ENCODE peak calls at places on chromosomes 5 and 9, in seven cellular contexts. U is mesendoderm, S is neuronal stem cell, H is H9, M is IMR-90, N is H1, B is mesenchymal stem cell. D is an unnamed sample.

GRCh38 chr5:153496835-153497234 is 6.4 kb downstream of the GRIA1 start:
- DNase-seq in U (peak), M (peak), N (no peak), S (no peak), B (peak), H (no peak), D (peak)

GRCh38 chr9:130179508-130179907 is 7.3 kb downstream of the NCS1 start:
- DNase-seq in U (no peak), M (no peak), B (no peak), N (no peak), S (no peak), H (no peak), D (no peak)

GRCh38 chr9:134755221-134755907 is 113.8 kb downstream of the COL5A1 start:
- DNase-seq in M (no peak), H (no peak), S (no peak), B (no peak), U (no peak), N (no peak), D (no peak)

GRCh38 chr5:138954257-138955012 is 79.3 kb upstream of the LRRTM2 start:
- DNase-seq in U (peak), S (no peak), N (no peak), B (no peak), M (no peak), H (no peak), D (no peak)

GRCh38 chr9:128532581-128532980 is 19.8 kb upstream of the SPTAN1 start:
- DNase-seq in M (no peak), H (no peak), N (no peak), S (no peak), B (no peak), U (no peak), D (no peak)

GRCh38 chr5:64900618-64901017 is 131.9 kb downstream of the CWC27 start:
- DNase-seq in U (peak), S (no peak), M (peak), B (no peak), H (no peak), N (no peak), D (no peak)

GRCh38 chr9:116945817-116946216 is 258.7 kb downstream of the TRIM32 start:
- DNase-seq in B (no peak), S (no peak), H (no peak), U (no peak), N (no peak), M (no peak), D (no peak)

GRCh38 chr5:5374034-5374715 is 48.3 kb upstream of the ICE1 start:
- DNase-seq in B (peak), M (peak), H (no peak), S (no peak), N (no peak), U (no peak), D (no peak)

GRCh38 chr9:76297721-76298239 is 96.4 kb downstream of the RFK start:
- DNase-seq in U (no peak), M (peak), S (no peak), N (no peak), B (peak), H (no peak), D (no peak)

GRCh38 chr5:142145106-142145900 is 36.7 kb downstream of the NDFIP1 start:
- DNase-seq in U (peak), H (peak), N (peak), B (peak), M (peak), S (no peak), D (peak)

GRCh38 chr5:9196403-9197224 is 349.3 kb downstream of the SEMA5A start:
- DNase-seq in B (peak), N (no peak), H (no peak), S (peak), U (peak), M (peak), D (no peak)

GRCh38 chr5:172059661-172060100 is 53.2 kb upstream of the FBXW11 start:
- DNase-seq in U (peak), M (no peak), N (peak), S (no peak), B (peak), H (no peak), D (no peak)

GRCh38 chr9:108149346-108149745 is 659.8 kb upstream of the KLF4 start:
- DNase-seq in N (no peak), M (no peak), B (no peak), H (no peak), U (no peak), S (no peak), D (no peak)

GRCh38 chr5:39761199-39761580 is 336.4 kb upstream of the DAB2 start:
- DNase-seq in B (no peak), H (no peak), S (no peak), U (no peak), M (no peak), N (no peak), D (no peak)

GRCh38 chr5:178982941-178983340 is 12.2 kb downstream of the GRM6 start:
- DNase-seq in H (no peak), B (no peak), U (no peak), S (no peak), N (no peak), M (no peak), D (no peak)

GRCh38 chr9:37564931-37565330 is 11.2 kb downstream of the FBXO10 start:
- DNase-seq in M (no peak), S (no peak), U (no peak), N (no peak), H (no peak), B (no peak), D (no peak)

GRCh38 chr9:35529156-35529823 is 39.4 kb downstream of the RUSC2 start:
- DNase-seq in N (no peak), B (no peak), M (no peak), S (no peak), H (no peak), U (no peak), D (peak)

GRCh38 chr5:42912184-42912766 is 100.6 kb upstream of the SELENOP start:
- DNase-seq in H (no peak), B (peak), N (no peak), M (peak), S (no peak), U (peak), D (no peak)

GRCh38 chr9:107488400-107489143 is 997 bp downstream of the KLF4 start:
- DNase-seq in B (peak), N (peak), M (peak), S (no peak), U (peak), H (peak), D (peak)

GRCh38 chr9:100623969-100624368 is 46.1 kb downstream of the CAVIN4 start:
- DNase-seq in U (no peak), M (no peak), B (no peak), H (no peak), N (no peak), S (no peak), D (no peak)

GRCh38 chr9:36211510-36211909 is 20.8 kb downstream of the CLTA start:
- DNase-seq in B (no peak), M (no peak), N (no peak), H (no peak), S (no peak), U (no peak), D (no peak)

GRCh38 chr5:11069041-11069440 is 308.0 kb upstream of the DAP start:
- DNase-seq in H (no peak), N (no peak), B (no peak), M (no peak), U (peak), S (no peak), D (no peak)

GRCh38 chr5:78361226-78361993 is 993 bp downstream of the SCAMP1 start:
- DNase-seq in N (no peak), H (no peak), B (peak), M (peak), S (no peak), U (peak), D (peak)

GRCh38 chr9:3809724-3810123 is 283.9 kb upstream of the RFX3 start:
- DNase-seq in H (no peak), S (no peak), U (no peak), M (peak), B (no peak), N (no peak), D (no peak)

GRCh38 chr5:172765766-172766286 is 5.2 kb downstream of the DUSP1 start:
- DNase-seq in H (no peak), S (no peak), B (peak), U (no peak), M (peak), N (no peak), D (peak)

GRCh38 chr9:130444565-130445221 is at the start of gene ASS1:
- DNase-seq in B (no peak), N (peak), H (peak), M (no peak), U (peak), S (peak), D (peak)

GRCh38 chr9:33179298-33179697 is 12.2 kb upstream of the B4GALT1 start:
- DNase-seq in H (no peak), U (no peak), B (no peak), M (no peak), N (no peak), S (no peak), D (no peak)

GRCh38 chr5:141150215-141150992 is 547 bp downstream of the PCDHB6 start:
- DNase-seq in S (no peak), B (no peak), M (no peak), U (no peak), N (no peak), H (no peak), D (no peak)

GRCh38 chr5:77832938-77833337 is 56.8 kb upstream of the TBCA start:
- DNase-seq in M (no peak), H (no peak), N (no peak), B (no peak), S (no peak), U (no peak), D (no peak)

GRCh38 chr9:96599298-96599697 is 20.3 kb downstream of the CDC14B start:
- DNase-seq in H (no peak), N (no peak), B (no peak), M (peak), S (no peak), U (no peak), D (peak)

GRCh38 chr9:88425538-88425950 is 37.3 kb downstream of the SPIN1 start:
- DNase-seq in H (no peak), N (no peak), S (no peak), U (peak), B (peak), M (peak), D (peak)

GRCh38 chr5:56288880-56289601 is 55.9 kb upstream of the ANKRD55 start:
- DNase-seq in S (no peak), N (no peak), H (no peak), U (no peak), M (no peak), B (no peak), D (no peak)

GRCh38 chr5:36777105-36777757 is 99.3 kb upstream of the NIPBL start:
- DNase-seq in B (peak), N (no peak), S (peak), H (peak), U (peak), M (peak), D (no peak)

GRCh38 chr5:107340631-107341030 is 330.1 kb downstream of the EFNA5 start:
- DNase-seq in H (no peak), B (no peak), U (no peak), N (no peak), S (no peak), M (no peak), D (no peak)

GRCh38 chr5:79727722-79728355 is 38.2 kb downstream of the CMYA5 start:
- DNase-seq in H (no peak), N (no peak), S (no peak), M (no peak), B (no peak), U (no peak), D (peak)

GRCh38 chr5:9523090-9523813 is 22.6 kb downstream of the SEMA5A start:
- DNase-seq in N (no peak), H (no peak), U (no peak), B (peak), S (no peak), M (peak), D (peak)

GRCh38 chr9:95307538-95307937 is 10.0 kb downstream of the FANCC start:
- DNase-seq in H (no peak), S (no peak), M (no peak), B (peak), N (no peak), U (no peak), D (no peak)

GRCh38 chr5:136677219-136677618 is 311.9 kb upstream of the TRPC7 start:
- DNase-seq in B (peak), H (no peak), N (no peak), S (no peak), M (peak), U (no peak), D (peak)

GRCh38 chr9:115006660-115007059 is 76.3 kb upstream of the TNFSF8 start:
- DNase-seq in N (no peak), M (peak), H (no peak), S (no peak), B (peak), U (no peak), D (peak)
- H3K23ac ChIP-seq in N (no peak), M (no peak), H (no peak), S (no peak), B (no peak), U (no peak), D (no peak)

GRCh38 chr5:89133975-89134374 is 251.0 kb upstream of the MEF2C start:
- DNase-seq in B (no peak), H (no peak), U (no peak), M (no peak), S (no peak), N (no peak), D (no peak)

GRCh38 chr5:89128097-89128496 is 245.1 kb upstream of the MEF2C start:
- DNase-seq in S (no peak), U (peak), B (peak), N (no peak), H (no peak), M (peak), D (no peak)

GRCh38 chr5:89128930-89129625 is 246.1 kb upstream of the MEF2C start:
- DNase-seq in H (no peak), N (no peak), U (peak), M (no peak), B (no peak), S (no peak), D (no peak)

GRCh38 chr5:89133129-89133528 is 250.1 kb upstream of the MEF2C start:
- DNase-seq in M (no peak), S (no peak), H (no peak), B (no peak), U (no peak), N (no peak), D (no peak)
- H4K8ac ChIP-seq in M (no peak), S (no peak), H (no peak), B (no peak), U (no peak), N (no peak), D (no peak)

DNA sequence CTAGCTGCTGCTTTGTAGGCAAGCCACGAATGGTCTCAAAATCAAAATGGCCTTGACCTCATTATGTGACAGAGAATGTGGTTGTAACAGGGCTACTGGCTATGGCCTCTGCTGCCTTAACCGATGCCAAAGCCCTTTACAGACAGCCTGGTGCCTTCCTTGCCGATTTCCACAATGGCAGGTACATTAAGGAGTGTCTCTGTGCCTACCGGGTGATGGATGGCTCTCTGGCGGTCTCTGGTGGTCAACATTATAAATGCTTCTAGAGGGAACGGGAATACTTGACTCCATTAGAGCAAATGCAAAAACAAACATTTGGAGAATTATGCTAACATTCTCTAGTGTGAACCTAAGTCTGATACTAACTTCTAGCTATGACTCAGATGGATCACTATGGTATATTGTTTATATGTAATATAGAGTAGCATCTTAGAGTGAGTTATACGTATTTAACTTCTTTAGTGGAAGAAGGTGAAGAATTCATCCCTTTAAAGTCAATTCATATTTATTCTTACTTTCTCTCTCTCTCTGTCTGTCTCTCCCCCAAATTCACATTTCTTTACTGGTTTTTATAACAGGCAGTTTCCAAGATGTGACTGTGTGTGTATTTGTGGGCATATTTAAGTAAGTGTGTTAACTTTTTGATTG is 52.5 kb downstream of the RPS23 start:
- DNase-seq in H (peak), B (peak), U (peak), N (peak), S (peak), M (peak), D (peak)
- H2BK120ac ChIP-seq in H (no peak), B (no peak), U (no peak), N (no peak), S (no peak), M (peak), D (no peak)

DNA sequence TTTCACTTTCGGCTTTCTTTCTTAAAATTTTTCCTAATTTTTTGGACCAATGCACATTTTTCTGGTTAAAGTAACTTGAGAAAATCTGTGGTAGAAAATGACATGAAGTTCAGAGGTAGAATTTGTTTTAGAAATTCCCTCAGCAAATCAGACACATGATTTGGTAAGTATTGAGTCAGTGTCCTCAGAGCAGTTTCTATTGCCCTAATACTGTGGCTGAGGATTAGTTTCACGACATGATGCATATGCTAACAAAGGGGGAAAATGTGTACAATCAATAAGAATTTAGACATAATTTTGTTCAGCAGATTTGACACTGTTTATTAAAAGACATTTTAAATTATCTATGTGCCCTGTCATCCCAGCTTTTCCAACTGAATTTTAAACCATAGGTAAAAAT is 56.2 kb upstream of the GCNT4 start:
- DNase-seq in S (no peak), M (no peak), N (no peak), B (no peak), H (no peak), U (no peak), D (no peak)
- H3K23ac ChIP-seq in S (no peak), M (no peak), N (no peak), B (no peak), H (no peak), U (no peak), D (no peak)

DNA sequence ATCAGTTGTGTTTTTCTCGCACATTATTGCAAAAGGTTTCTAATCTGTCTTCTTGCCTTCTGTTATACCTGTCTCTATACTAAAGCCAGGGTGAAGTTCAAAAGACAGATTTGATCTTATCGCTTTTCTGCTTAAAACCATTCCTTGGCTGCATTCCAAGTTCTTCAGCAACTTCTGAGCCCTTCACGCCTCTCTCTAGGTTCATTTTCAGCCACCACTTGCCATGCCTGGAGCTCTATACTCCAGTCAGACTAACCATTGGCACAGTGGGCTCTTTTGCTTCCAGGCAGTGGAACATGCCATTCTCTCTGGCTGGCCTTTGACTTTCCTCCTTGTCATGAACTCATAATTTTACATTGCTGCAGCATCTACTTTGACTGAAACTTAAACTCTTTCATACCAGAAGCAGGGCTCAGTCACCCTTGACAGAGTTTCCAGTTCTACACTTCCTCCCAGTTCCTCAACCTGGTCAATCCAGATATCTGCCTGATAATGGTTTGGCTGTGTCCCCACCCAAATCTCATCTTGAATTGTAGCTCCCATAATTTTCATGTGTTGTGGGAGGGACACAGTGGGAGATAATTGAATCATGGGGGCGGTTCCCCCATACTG is 114.5 kb downstream of the SLC12A2 start:
- DNase-seq in H (no peak), S (no peak), B (no peak), N (no peak), U (no peak), M (no peak), D (peak)
- H4K8ac ChIP-seq in H (no peak), S (no peak), B (no peak), N (no peak), U (no peak), M (no peak), D (no peak)